ENCODE peak calls at places on chromosomes 2 and 18, in eight cellular contexts. One of them, this sample, is unnamed.

GRCh38 chr2:112917856-112918255 is 6.9 kb downstream of the IL37 start:
- DNase-seq in tibial nerve: no peak
- DNase-seq in cardiac fibroblast: no peak
- DNase-seq in aorta: no peak
- DNase-seq in BJ: no peak
- DNase-seq in astrocyte of the spinal cord: no peak
- DNase-seq in upper lobe of right lung: no peak
- DNase-seq in prostate gland: no peak
- DNase-seq in this sample: no peak

GRCh38 chr2:203105996-203106395 is 91.3 kb downstream of the NBEAL1 start:
- DNase-seq in tibial nerve: no peak
- DNase-seq in cardiac fibroblast: peak
- DNase-seq in aorta: no peak
- DNase-seq in BJ: no peak
- DNase-seq in astrocyte of the spinal cord: no peak
- DNase-seq in upper lobe of right lung: no peak
- DNase-seq in prostate gland: no peak
- DNase-seq in this sample: no peak

GRCh38 chr2:198214108-198214736 is 409.8 kb downstream of the PLCL1 start:
- DNase-seq in tibial nerve: no peak
- DNase-seq in cardiac fibroblast: peak
- DNase-seq in aorta: no peak
- DNase-seq in BJ: no peak
- DNase-seq in astrocyte of the spinal cord: no peak
- DNase-seq in upper lobe of right lung: no peak
- DNase-seq in prostate gland: no peak
- DNase-seq in this sample: no peak

GRCh38 chr2:101820519-101820918 is 123.0 kb downstream of the MAP4K4 start:
- DNase-seq in tibial nerve: no peak
- DNase-seq in cardiac fibroblast: peak
- DNase-seq in aorta: no peak
- DNase-seq in BJ: no peak
- DNase-seq in astrocyte of the spinal cord: peak
- DNase-seq in upper lobe of right lung: no peak
- DNase-seq in prostate gland: no peak
- DNase-seq in this sample: no peak

GRCh38 chr18:37483984-37484892 is 81.4 kb downstream of the CELF4 start:
- DNase-seq in tibial nerve: no peak
- DNase-seq in cardiac fibroblast: no peak
- DNase-seq in aorta: no peak
- DNase-seq in BJ: no peak
- DNase-seq in astrocyte of the spinal cord: no peak
- DNase-seq in upper lobe of right lung: no peak
- DNase-seq in prostate gland: no peak
- DNase-seq in this sample: no peak

GRCh38 chr18:12990128-12990485 is 1.1 kb upstream of the CEP192 start:
- DNase-seq in tibial nerve: no peak
- DNase-seq in cardiac fibroblast: no peak
- DNase-seq in aorta: no peak
- DNase-seq in BJ: no peak
- DNase-seq in astrocyte of the spinal cord: no peak
- DNase-seq in upper lobe of right lung: no peak
- DNase-seq in prostate gland: no peak
- DNase-seq in this sample: no peak

GRCh38 chr2:24400207-24400907 is 40.0 kb upstream of the ITSN2 start:
- DNase-seq in tibial nerve: no peak
- DNase-seq in cardiac fibroblast: no peak
- DNase-seq in aorta: no peak
- DNase-seq in BJ: no peak
- DNase-seq in astrocyte of the spinal cord: no peak
- DNase-seq in upper lobe of right lung: no peak
- DNase-seq in prostate gland: no peak
- DNase-seq in this sample: no peak

GRCh38 chr2:64675860-64676259 is 22.1 kb upstream of the SERTAD2 start:
- DNase-seq in tibial nerve: no peak
- DNase-seq in cardiac fibroblast: no peak
- DNase-seq in aorta: no peak
- DNase-seq in BJ: no peak
- DNase-seq in astrocyte of the spinal cord: no peak
- DNase-seq in upper lobe of right lung: no peak
- DNase-seq in prostate gland: no peak
- DNase-seq in this sample: no peak

GRCh38 chr18:47748093-47748796 is 182.2 kb downstream of the SMAD2 start:
- DNase-seq in tibial nerve: no peak
- DNase-seq in cardiac fibroblast: no peak
- DNase-seq in aorta: no peak
- DNase-seq in BJ: no peak
- DNase-seq in astrocyte of the spinal cord: no peak
- DNase-seq in upper lobe of right lung: no peak
- DNase-seq in prostate gland: no peak
- DNase-seq in this sample: no peak

GRCh38 chr2:30252723-30253688 is 21.7 kb downstream of the LBH start:
- DNase-seq in tibial nerve: no peak
- DNase-seq in cardiac fibroblast: peak
- DNase-seq in aorta: peak
- DNase-seq in BJ: peak
- DNase-seq in astrocyte of the spinal cord: peak
- DNase-seq in upper lobe of right lung: no peak
- DNase-seq in prostate gland: peak
- DNase-seq in this sample: peak

GRCh38 chr2:186853871-186854435 is 5.0 kb upstream of the ZSWIM2 start:
- DNase-seq in tibial nerve: no peak
- DNase-seq in cardiac fibroblast: no peak
- DNase-seq in aorta: no peak
- DNase-seq in BJ: no peak
- DNase-seq in astrocyte of the spinal cord: peak
- DNase-seq in upper lobe of right lung: no peak
- DNase-seq in prostate gland: no peak
- DNase-seq in this sample: no peak

GRCh38 chr2:8002765-8003393 is 679.0 kb upstream of the ID2 start:
- DNase-seq in tibial nerve: no peak
- DNase-seq in cardiac fibroblast: no peak
- DNase-seq in aorta: no peak
- DNase-seq in BJ: no peak
- DNase-seq in astrocyte of the spinal cord: peak
- DNase-seq in upper lobe of right lung: no peak
- DNase-seq in prostate gland: no peak
- DNase-seq in this sample: no peak

GRCh38 chr2:8006181-8006580 is 675.7 kb upstream of the ID2 start:
- DNase-seq in tibial nerve: no peak
- DNase-seq in cardiac fibroblast: no peak
- DNase-seq in aorta: no peak
- DNase-seq in BJ: no peak
- DNase-seq in astrocyte of the spinal cord: no peak
- DNase-seq in upper lobe of right lung: no peak
- DNase-seq in prostate gland: no peak
- DNase-seq in this sample: no peak

GRCh38 chr2:8003462-8004075 is 678.3 kb upstream of the ID2 start:
- DNase-seq in tibial nerve: peak
- DNase-seq in cardiac fibroblast: peak
- DNase-seq in aorta: peak
- DNase-seq in BJ: peak
- DNase-seq in astrocyte of the spinal cord: peak
- DNase-seq in upper lobe of right lung: no peak
- DNase-seq in prostate gland: peak
- DNase-seq in this sample: peak

GRCh38 chr2:8006626-8007025 is 675.2 kb upstream of the ID2 start:
- DNase-seq in tibial nerve: no peak
- DNase-seq in cardiac fibroblast: no peak
- DNase-seq in aorta: no peak
- DNase-seq in BJ: no peak
- DNase-seq in astrocyte of the spinal cord: no peak
- DNase-seq in upper lobe of right lung: no peak
- DNase-seq in prostate gland: no peak
- DNase-seq in this sample: no peak

GRCh38 chr2:8004250-8004681 is 677.6 kb upstream of the ID2 start:
- DNase-seq in tibial nerve: no peak
- DNase-seq in cardiac fibroblast: peak
- DNase-seq in aorta: no peak
- DNase-seq in BJ: peak
- DNase-seq in astrocyte of the spinal cord: peak
- DNase-seq in upper lobe of right lung: no peak
- DNase-seq in prostate gland: no peak
- DNase-seq in this sample: peak
- H3K4me3 ChIP-seq in tibial nerve: no peak
- H3K4me3 ChIP-seq in cardiac fibroblast: no peak
- H3K4me3 ChIP-seq in aorta: no peak
- H3K4me3 ChIP-seq in BJ: no peak
- H3K4me3 ChIP-seq in astrocyte of the spinal cord: no peak
- H3K4me3 ChIP-seq in upper lobe of right lung: no peak
- H3K4me3 ChIP-seq in prostate gland: no peak
- H3K4me3 ChIP-seq in this sample: no peak

GRCh38 chr2:237296756-237297155 is 117.2 kb downstream of the COL6A3 start:
- DNase-seq in tibial nerve: no peak
- DNase-seq in cardiac fibroblast: peak
- DNase-seq in aorta: no peak
- DNase-seq in BJ: no peak
- DNase-seq in astrocyte of the spinal cord: no peak
- DNase-seq in upper lobe of right lung: no peak
- DNase-seq in prostate gland: no peak
- DNase-seq in this sample: peak

GRCh38 chr2:237299897-237300296 is 114.1 kb downstream of the COL6A3 start:
- DNase-seq in tibial nerve: no peak
- DNase-seq in cardiac fibroblast: peak
- DNase-seq in aorta: no peak
- DNase-seq in BJ: peak
- DNase-seq in astrocyte of the spinal cord: peak
- DNase-seq in upper lobe of right lung: no peak
- DNase-seq in prostate gland: no peak
- DNase-seq in this sample: no peak

GRCh38 chr2:237297421-237298155 is 116.4 kb downstream of the COL6A3 start:
- DNase-seq in tibial nerve: no peak
- DNase-seq in cardiac fibroblast: no peak
- DNase-seq in aorta: no peak
- DNase-seq in BJ: no peak
- DNase-seq in astrocyte of the spinal cord: peak
- DNase-seq in upper lobe of right lung: no peak
- DNase-seq in prostate gland: no peak
- DNase-seq in this sample: no peak

GRCh38 chr2:237300755-237301154 is 113.2 kb downstream of the COL6A3 start:
- DNase-seq in tibial nerve: no peak
- DNase-seq in cardiac fibroblast: no peak
- DNase-seq in aorta: no peak
- DNase-seq in BJ: no peak
- DNase-seq in astrocyte of the spinal cord: no peak
- DNase-seq in upper lobe of right lung: no peak
- DNase-seq in prostate gland: no peak
- DNase-seq in this sample: no peak

DNA sequence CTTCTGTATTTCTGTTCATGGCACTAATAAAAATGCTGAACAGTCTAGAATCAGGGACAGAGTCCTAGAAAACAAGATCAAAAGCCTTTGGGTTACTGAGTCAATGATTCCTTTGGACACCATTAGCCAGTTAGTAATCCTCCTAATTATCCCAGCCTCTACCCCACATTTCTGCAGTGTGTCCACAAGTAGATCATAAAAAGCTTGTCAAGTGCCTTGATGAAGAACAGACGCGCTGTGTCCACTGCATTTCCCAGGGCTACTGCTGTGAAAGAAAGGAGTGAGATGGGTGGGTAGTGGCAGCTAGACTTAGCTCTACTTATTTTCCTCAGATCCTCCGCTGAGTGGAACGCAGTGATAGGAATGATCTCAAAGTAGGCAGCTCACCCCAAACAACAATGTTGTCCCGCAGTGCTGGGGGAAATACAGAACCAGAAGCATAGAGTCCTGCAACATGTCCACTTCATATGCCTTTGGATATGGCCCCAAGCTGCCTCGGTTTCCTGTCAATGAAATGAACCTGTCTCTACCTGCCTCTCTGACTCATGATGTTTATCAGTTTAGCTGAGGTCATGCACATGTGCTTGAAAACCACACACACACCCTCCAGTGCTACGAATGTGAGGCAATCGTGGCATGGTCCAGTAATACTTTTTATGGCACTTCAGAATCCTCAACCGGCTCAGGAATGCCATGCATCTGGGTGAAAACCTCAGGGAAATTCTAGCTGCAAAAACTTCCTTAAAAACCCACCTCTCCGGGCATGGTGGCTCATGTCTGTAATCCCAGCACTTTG is 115.4 kb downstream of the COL6A3 start:
- DNase-seq in tibial nerve: no peak
- DNase-seq in cardiac fibroblast: peak
- DNase-seq in aorta: no peak
- DNase-seq in BJ: peak
- DNase-seq in astrocyte of the spinal cord: peak
- DNase-seq in upper lobe of right lung: peak
- DNase-seq in prostate gland: peak
- DNase-seq in this sample: peak
- H3K4me3 ChIP-seq in tibial nerve: no peak
- H3K4me3 ChIP-seq in cardiac fibroblast: no peak
- H3K4me3 ChIP-seq in aorta: no peak
- H3K4me3 ChIP-seq in BJ: no peak
- H3K4me3 ChIP-seq in astrocyte of the spinal cord: no peak
- H3K4me3 ChIP-seq in upper lobe of right lung: no peak
- H3K4me3 ChIP-seq in prostate gland: no peak
- H3K4me3 ChIP-seq in this sample: no peak

GRCh38 chr18:58163004-58163590 is 119.1 kb downstream of the NEDD4L start:
- DNase-seq in tibial nerve: no peak
- DNase-seq in cardiac fibroblast: no peak
- DNase-seq in aorta: no peak
- DNase-seq in BJ: no peak
- DNase-seq in astrocyte of the spinal cord: no peak
- DNase-seq in upper lobe of right lung: no peak
- DNase-seq in prostate gland: no peak
- DNase-seq in this sample: no peak

GRCh38 chr18:58162127-58162526 is 118.1 kb downstream of the NEDD4L start:
- DNase-seq in tibial nerve: no peak
- DNase-seq in cardiac fibroblast: no peak
- DNase-seq in aorta: no peak
- DNase-seq in BJ: no peak
- DNase-seq in astrocyte of the spinal cord: no peak
- DNase-seq in upper lobe of right lung: no peak
- DNase-seq in prostate gland: no peak
- DNase-seq in this sample: no peak

GRCh38 chr18:58158459-58158858 is 114.4 kb downstream of the NEDD4L start:
- DNase-seq in tibial nerve: no peak
- DNase-seq in cardiac fibroblast: no peak
- DNase-seq in aorta: no peak
- DNase-seq in BJ: no peak
- DNase-seq in astrocyte of the spinal cord: no peak
- DNase-seq in upper lobe of right lung: no peak
- DNase-seq in prostate gland: no peak
- DNase-seq in this sample: no peak

GRCh38 chr18:58158008-58158407 is 114.0 kb downstream of the NEDD4L start:
- DNase-seq in tibial nerve: no peak
- DNase-seq in cardiac fibroblast: no peak
- DNase-seq in aorta: no peak
- DNase-seq in BJ: no peak
- DNase-seq in astrocyte of the spinal cord: no peak
- DNase-seq in upper lobe of right lung: no peak
- DNase-seq in prostate gland: no peak
- DNase-seq in this sample: no peak

GRCh38 chr18:58161659-58162058 is 117.6 kb downstream of the NEDD4L start:
- DNase-seq in tibial nerve: no peak
- DNase-seq in cardiac fibroblast: peak
- DNase-seq in aorta: no peak
- DNase-seq in BJ: no peak
- DNase-seq in astrocyte of the spinal cord: no peak
- DNase-seq in upper lobe of right lung: no peak
- DNase-seq in prostate gland: no peak
- DNase-seq in this sample: no peak
- H3K4me3 ChIP-seq in tibial nerve: no peak
- H3K4me3 ChIP-seq in cardiac fibroblast: no peak
- H3K4me3 ChIP-seq in aorta: no peak
- H3K4me3 ChIP-seq in BJ: no peak
- H3K4me3 ChIP-seq in astrocyte of the spinal cord: no peak
- H3K4me3 ChIP-seq in upper lobe of right lung: no peak
- H3K4me3 ChIP-seq in prostate gland: no peak
- H3K4me3 ChIP-seq in this sample: no peak

GRCh38 chr2:238065447-238065846 is 4.6 kb downstream of the SCLY start:
- DNase-seq in tibial nerve: no peak
- DNase-seq in cardiac fibroblast: no peak
- DNase-seq in aorta: no peak
- DNase-seq in BJ: no peak
- DNase-seq in astrocyte of the spinal cord: no peak
- DNase-seq in upper lobe of right lung: no peak
- DNase-seq in prostate gland: no peak
- DNase-seq in this sample: no peak
- H3K4me3 ChIP-seq in tibial nerve: no peak
- H3K4me3 ChIP-seq in cardiac fibroblast: no peak
- H3K4me3 ChIP-seq in aorta: no peak
- H3K4me3 ChIP-seq in BJ: no peak
- H3K4me3 ChIP-seq in astrocyte of the spinal cord: no peak
- H3K4me3 ChIP-seq in upper lobe of right lung: no peak
- H3K4me3 ChIP-seq in prostate gland: no peak
- H3K4me3 ChIP-seq in this sample: no peak